ENCODE peak calls at places on chromosomes 11 and 22, in eight cellular contexts. X is activated CD8-positive, alpha-beta T cell treated with anti-CD3 and anti-CD28 coated beads for 36 hours; U is GM12891; N is GM12865; V is posterior cingulate gyrus; H is tibial artery; Y is EL; A is stimulated activated CD8-positive, alpha-beta memory T cell treated with anti-CD3 and anti-CD28 coated beads, Interleukin-12 subunit alpha, Interleukin-12 subunit beta, amount 100 ng/mL, for 1 hour. Z is an unnamed sample.

GRCh38 chr11:20623258-20623657 is 23.9 kb downstream of the SLC6A5 start:
- DNase-seq in X (no peak), U (no peak), N (no peak), V (no peak), H (no peak), Y (no peak), A (no peak), Z (no peak)

GRCh38 chr11:65448418-65449196 is 26.0 kb downstream of the NEAT1 start:
- DNase-seq in X (peak), U (no peak), N (peak), V (no peak), H (peak), Y (peak), A (no peak), Z (peak)

GRCh38 chr22:23893957-23894709 is at the start of gene MIF:
- DNase-seq in X (peak), U (peak), N (peak), V (peak), H (peak), Y (peak), A (peak), Z (peak)

GRCh38 chr11:40722179-40722795 is 737.2 kb downstream of the LRRC4C start:
- DNase-seq in X (peak), U (peak), N (peak), V (no peak), H (no peak), Y (no peak), A (no peak), Z (no peak)

GRCh38 chr11:19595499-19595839 is 117.2 kb upstream of the NAV2 start:
- DNase-seq in X (no peak), U (no peak), N (no peak), V (no peak), H (no peak), Y (no peak), A (no peak), Z (no peak)

GRCh38 chr22:42662114-42663021 is 13.2 kb upstream of the CYB5R3 start:
- DNase-seq in X (peak), U (peak), N (peak), V (peak), H (peak), Y (peak), A (peak), Z (peak)

GRCh38 chr22:42344391-42344861 is 74.0 kb upstream of the TCF20 start:
- DNase-seq in X (no peak), U (no peak), N (no peak), V (peak), H (peak), Y (peak), A (no peak), Z (peak)

GRCh38 chr11:102580185-102580951 is 44.8 kb downstream of the MMP20 start:
- DNase-seq in X (no peak), U (no peak), N (peak), V (no peak), H (no peak), Y (no peak), A (no peak), Z (no peak)

GRCh38 chr11:64303109-64304031 is 2.0 kb upstream of the ESRRA start:
- DNase-seq in X (no peak), U (no peak), N (no peak), V (no peak), H (no peak), Y (no peak), A (no peak), Z (no peak)

GRCh38 chr22:21917206-21917958 is 35.3 kb downstream of the PPM1F start:
- DNase-seq in X (no peak), U (no peak), N (no peak), V (no peak), H (no peak), Y (no peak), A (no peak), Z (no peak)

GRCh38 chr11:9642894-9643293 is 21.0 kb upstream of the SWAP70 start:
- DNase-seq in X (no peak), U (no peak), N (no peak), V (no peak), H (no peak), Y (no peak), A (no peak), Z (no peak)

GRCh38 chr22:22800716-22801115 is 86.9 kb upstream of the IGLL5 start:
- DNase-seq in X (no peak), U (no peak), N (no peak), V (no peak), H (peak), Y (no peak), A (no peak), Z (peak)

GRCh38 chr22:50189849-50190181 is 4.1 kb downstream of the TRABD start:
- DNase-seq in X (no peak), U (no peak), N (peak), V (no peak), H (no peak), Y (no peak), A (no peak), Z (no peak)

GRCh38 chr22:43206515-43207161 is 19.7 kb upstream of the TTLL12 start:
- DNase-seq in X (no peak), U (no peak), N (no peak), V (no peak), H (no peak), Y (no peak), A (no peak), Z (peak)

GRCh38 chr11:9562716-9563115 is 10.8 kb upstream of the WEE1 start:
- DNase-seq in X (peak), U (no peak), N (peak), V (no peak), H (no peak), Y (no peak), A (no peak), Z (no peak)

GRCh38 chr11:95968585-95968984 is 44.7 kb upstream of the MTMR2 start:
- DNase-seq in X (no peak), U (no peak), N (no peak), V (peak), H (no peak), Y (peak), A (no peak), Z (no peak)

GRCh38 chr11:14417186-14417585 is 58.2 kb upstream of the RRAS2 start:
- DNase-seq in X (no peak), U (no peak), N (no peak), V (no peak), H (no peak), Y (no peak), A (no peak), Z (no peak)

GRCh38 chr11:72831521-72832300 is 17.5 kb downstream of the ATG16L2 start:
- DNase-seq in X (peak), U (no peak), N (peak), V (peak), H (peak), Y (peak), A (no peak), Z (peak)

GRCh38 chr11:34263462-34264186 is 94.2 kb downstream of the ABTB2 start:
- DNase-seq in X (no peak), U (no peak), N (no peak), V (no peak), H (peak), Y (peak), A (no peak), Z (peak)

GRCh38 chr11:73854680-73855079 is 22.0 kb downstream of the COA4 start:
- DNase-seq in X (no peak), U (no peak), N (no peak), V (no peak), H (no peak), Y (no peak), A (no peak), Z (no peak)

GRCh38 chr22:35661377-35661937 is 13.2 kb downstream of the APOL6 start:
- DNase-seq in X (peak), U (no peak), N (no peak), V (no peak), H (no peak), Y (peak), A (no peak), Z (no peak)

GRCh38 chr22:22060200-22061084 is 77.9 kb upstream of the TOP3B start:
- DNase-seq in X (peak), U (peak), N (peak), V (peak), H (no peak), Y (peak), A (no peak), Z (peak)

GRCh38 chr22:31630331-31631329 is 31.4 kb downstream of the PISD start:
- DNase-seq in X (peak), U (peak), N (peak), V (peak), H (peak), Y (peak), A (peak), Z (peak)

GRCh38 chr11:65366340-65366773 is 11.8 kb downstream of the TIGD3 start:
- DNase-seq in X (peak), U (peak), N (peak), V (no peak), H (no peak), Y (peak), A (no peak), Z (no peak)

GRCh38 chr22:39434243-39434653 is 22.6 kb upstream of the MGAT3 start:
- DNase-seq in X (no peak), U (no peak), N (no peak), V (peak), H (no peak), Y (no peak), A (no peak), Z (peak)

Z was measured in psoas muscle.